ENCODE peak calls at places on chromosome 17, in seven cellular contexts. One of them, this sample, is unnamed.

GRCh38 chr17:19274893-19275292 is 37.7 kb downstream of the EPN2 start:
- DNase-seq in spleen: peak
- DNase-seq in foreskin fibroblast: peak
- DNase-seq in osteoblast: peak
- DNase-seq in lower lobe of right lung: no peak
- DNase-seq in cardiac muscle cell: no peak
- DNase-seq in heart left ventricle: no peak
- DNase-seq in this sample: peak

GRCh38 chr17:17514361-17514992 is 18.3 kb upstream of the RASD1 start:
- DNase-seq in cardiac muscle cell: no peak
- DNase-seq in foreskin fibroblast: no peak
- DNase-seq in spleen: no peak
- DNase-seq in osteoblast: peak
- DNase-seq in lower lobe of right lung: no peak
- DNase-seq in heart left ventricle: no peak
- DNase-seq in this sample: no peak

GRCh38 chr17:30380106-30380420 is 1.3 kb downstream of the CPD start:
- DNase-seq in foreskin fibroblast: peak
- DNase-seq in heart left ventricle: no peak
- DNase-seq in osteoblast: peak
- DNase-seq in spleen: no peak
- DNase-seq in lower lobe of right lung: no peak
- DNase-seq in cardiac muscle cell: no peak
- DNase-seq in this sample: peak

GRCh38 chr17:5203908-5204294 is 12.2 kb upstream of the ZNF594 start:
- DNase-seq in spleen: no peak
- DNase-seq in cardiac muscle cell: peak
- DNase-seq in heart left ventricle: no peak
- DNase-seq in osteoblast: peak
- DNase-seq in lower lobe of right lung: no peak
- DNase-seq in foreskin fibroblast: peak
- DNase-seq in this sample: peak

GRCh38 chr17:8126306-8127066 is 2.6 kb upstream of the HES7 start:
- DNase-seq in cardiac muscle cell: no peak
- DNase-seq in heart left ventricle: no peak
- DNase-seq in spleen: no peak
- DNase-seq in foreskin fibroblast: peak
- DNase-seq in osteoblast: peak
- DNase-seq in lower lobe of right lung: no peak
- DNase-seq in this sample: peak

GRCh38 chr17:68290955-68291835 is at the start of the genes ARSG and SLC16A6:
- DNase-seq in osteoblast: peak
- DNase-seq in lower lobe of right lung: peak
- DNase-seq in cardiac muscle cell: peak
- DNase-seq in heart left ventricle: peak
- DNase-seq in foreskin fibroblast: peak
- DNase-seq in spleen: peak
- DNase-seq in this sample: peak

GRCh38 chr17:8243827-8244226 is 4.0 kb downstream of the CTC1 start:
- DNase-seq in heart left ventricle: no peak
- DNase-seq in cardiac muscle cell: no peak
- DNase-seq in spleen: no peak
- DNase-seq in osteoblast: no peak
- DNase-seq in foreskin fibroblast: no peak
- DNase-seq in lower lobe of right lung: no peak
- DNase-seq in this sample: no peak

GRCh38 chr17:81322271-81323082 is 27.4 kb upstream of the SLC38A10 start:
- DNase-seq in osteoblast: peak
- DNase-seq in lower lobe of right lung: no peak
- DNase-seq in heart left ventricle: no peak
- DNase-seq in spleen: no peak
- DNase-seq in cardiac muscle cell: no peak
- DNase-seq in foreskin fibroblast: no peak
- DNase-seq in this sample: no peak

GRCh38 chr17:67421869-67422273 is 44.8 kb downstream of the PITPNC1 start:
- DNase-seq in lower lobe of right lung: no peak
- DNase-seq in spleen: no peak
- DNase-seq in osteoblast: peak
- DNase-seq in cardiac muscle cell: peak
- DNase-seq in heart left ventricle: no peak
- DNase-seq in foreskin fibroblast: peak
- DNase-seq in this sample: peak

GRCh38 chr17:352421-353212 is at the start of gene RPH3AL:
- DNase-seq in osteoblast: peak
- DNase-seq in heart left ventricle: peak
- DNase-seq in spleen: no peak
- DNase-seq in lower lobe of right lung: peak
- DNase-seq in cardiac muscle cell: peak
- DNase-seq in foreskin fibroblast: no peak
- DNase-seq in this sample: peak

GRCh38 chr17:79046501-79047280 is 22.7 kb downstream of the C1QTNF1 start:
- DNase-seq in cardiac muscle cell: no peak
- DNase-seq in heart left ventricle: peak
- DNase-seq in foreskin fibroblast: peak
- DNase-seq in osteoblast: peak
- DNase-seq in spleen: peak
- DNase-seq in lower lobe of right lung: no peak
- DNase-seq in this sample: no peak

GRCh38 chr17:15395091-15395490 is 53.7 kb upstream of the TEKT3 start:
- DNase-seq in foreskin fibroblast: no peak
- DNase-seq in heart left ventricle: no peak
- DNase-seq in spleen: no peak
- DNase-seq in osteoblast: no peak
- DNase-seq in lower lobe of right lung: no peak
- DNase-seq in cardiac muscle cell: no peak
- DNase-seq in this sample: no peak

GRCh38 chr17:21072623-21073278 is 29.9 kb upstream of the USP22 start:
- DNase-seq in spleen: no peak
- DNase-seq in osteoblast: no peak
- DNase-seq in heart left ventricle: no peak
- DNase-seq in foreskin fibroblast: peak
- DNase-seq in cardiac muscle cell: no peak
- DNase-seq in lower lobe of right lung: no peak
- DNase-seq in this sample: no peak

GRCh38 chr17:80857721-80858171 is 133.9 kb upstream of the CHMP6 start:
- DNase-seq in lower lobe of right lung: no peak
- DNase-seq in foreskin fibroblast: no peak
- DNase-seq in spleen: peak
- DNase-seq in heart left ventricle: no peak
- DNase-seq in cardiac muscle cell: no peak
- DNase-seq in osteoblast: peak
- DNase-seq in this sample: no peak

GRCh38 chr17:83068641-83069570 is 10.5 kb upstream of the METRNL start:
- DNase-seq in heart left ventricle: no peak
- DNase-seq in osteoblast: peak
- DNase-seq in foreskin fibroblast: no peak
- DNase-seq in lower lobe of right lung: peak
- DNase-seq in cardiac muscle cell: no peak
- DNase-seq in spleen: peak
- DNase-seq in this sample: no peak

GRCh38 chr17:72710834-72711233 is 381.7 kb downstream of the SLC39A11 start:
- DNase-seq in osteoblast: no peak
- DNase-seq in foreskin fibroblast: peak
- DNase-seq in spleen: no peak
- DNase-seq in heart left ventricle: no peak
- DNase-seq in lower lobe of right lung: no peak
- DNase-seq in cardiac muscle cell: no peak
- DNase-seq in this sample: no peak

GRCh38 chr17:78589885-78590284 is 12.7 kb upstream of the DNAH17 start:
- DNase-seq in spleen: peak
- DNase-seq in osteoblast: peak
- DNase-seq in cardiac muscle cell: no peak
- DNase-seq in foreskin fibroblast: no peak
- DNase-seq in lower lobe of right lung: no peak
- DNase-seq in heart left ventricle: no peak
- DNase-seq in this sample: no peak

GRCh38 chr17:27577124-27577761 is 53.7 kb upstream of the LGALS9 start:
- DNase-seq in cardiac muscle cell: peak
- DNase-seq in osteoblast: peak
- DNase-seq in foreskin fibroblast: peak
- DNase-seq in spleen: no peak
- DNase-seq in heart left ventricle: no peak
- DNase-seq in lower lobe of right lung: no peak
- DNase-seq in this sample: peak

GRCh38 chr17:76578376-76578775 is 7.3 kb downstream of the ST6GALNAC2 start:
- DNase-seq in cardiac muscle cell: no peak
- DNase-seq in heart left ventricle: no peak
- DNase-seq in osteoblast: peak
- DNase-seq in spleen: no peak
- DNase-seq in lower lobe of right lung: no peak
- DNase-seq in foreskin fibroblast: peak
- DNase-seq in this sample: no peak

GRCh38 chr17:44269795-44270320 is 1.9 kb upstream of the SLC4A1 start:
- DNase-seq in spleen: no peak
- DNase-seq in heart left ventricle: no peak
- DNase-seq in osteoblast: peak
- DNase-seq in foreskin fibroblast: peak
- DNase-seq in cardiac muscle cell: no peak
- DNase-seq in lower lobe of right lung: no peak
- DNase-seq in this sample: no peak

GRCh38 chr17:40950176-40950575 is 12.7 kb upstream of the KRT23 start:
- DNase-seq in foreskin fibroblast: no peak
- DNase-seq in cardiac muscle cell: no peak
- DNase-seq in spleen: no peak
- DNase-seq in heart left ventricle: no peak
- DNase-seq in lower lobe of right lung: no peak
- DNase-seq in osteoblast: no peak
- DNase-seq in this sample: no peak

GRCh38 chr17:38619937-38620550 is 14.3 kb upstream of the SRCIN1 start:
- DNase-seq in cardiac muscle cell: no peak
- DNase-seq in heart left ventricle: no peak
- DNase-seq in spleen: peak
- DNase-seq in foreskin fibroblast: no peak
- DNase-seq in lower lobe of right lung: no peak
- DNase-seq in osteoblast: no peak
- DNase-seq in this sample: no peak
- TF ChIP-seq CTCF in cardiac muscle cell: no peak
- TF ChIP-seq CTCF in heart left ventricle: no peak
- TF ChIP-seq CTCF in spleen: no peak
- TF ChIP-seq CTCF in foreskin fibroblast: no peak
- TF ChIP-seq CTCF in lower lobe of right lung: no peak
- TF ChIP-seq CTCF in osteoblast: no peak
- TF ChIP-seq CTCF in this sample: no peak

DNA sequence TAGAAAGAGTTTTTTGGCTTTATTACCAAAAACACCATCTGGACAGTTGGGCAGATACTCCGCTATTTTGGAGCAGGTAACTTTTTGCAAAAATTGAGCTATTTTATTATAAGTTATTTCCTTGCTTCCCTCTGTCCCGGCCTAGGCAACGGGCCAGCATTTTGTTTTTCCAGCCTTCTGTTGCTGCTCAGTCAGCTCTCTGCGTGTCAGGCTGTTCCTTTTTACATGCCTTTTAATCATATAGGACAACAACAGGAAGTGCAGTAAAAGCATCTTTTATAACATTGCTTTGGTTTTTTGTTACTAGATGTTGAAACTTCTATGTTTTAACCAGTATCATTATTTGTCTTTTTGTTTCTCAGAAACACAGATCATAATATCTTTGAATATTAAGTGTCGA is 30.4 kb downstream of the PPM1D start:
- DNase-seq in lower lobe of right lung: no peak
- DNase-seq in foreskin fibroblast: peak
- DNase-seq in spleen: no peak
- DNase-seq in cardiac muscle cell: peak
- DNase-seq in heart left ventricle: peak
- DNase-seq in osteoblast: peak
- DNase-seq in this sample: peak
- H3K4me3 ChIP-seq in lower lobe of right lung: no peak
- H3K4me3 ChIP-seq in foreskin fibroblast: no peak
- H3K4me3 ChIP-seq in spleen: no peak
- H3K4me3 ChIP-seq in cardiac muscle cell: no peak
- H3K4me3 ChIP-seq in heart left ventricle: no peak
- H3K4me3 ChIP-seq in osteoblast: no peak
- H3K4me3 ChIP-seq in this sample: no peak

DNA sequence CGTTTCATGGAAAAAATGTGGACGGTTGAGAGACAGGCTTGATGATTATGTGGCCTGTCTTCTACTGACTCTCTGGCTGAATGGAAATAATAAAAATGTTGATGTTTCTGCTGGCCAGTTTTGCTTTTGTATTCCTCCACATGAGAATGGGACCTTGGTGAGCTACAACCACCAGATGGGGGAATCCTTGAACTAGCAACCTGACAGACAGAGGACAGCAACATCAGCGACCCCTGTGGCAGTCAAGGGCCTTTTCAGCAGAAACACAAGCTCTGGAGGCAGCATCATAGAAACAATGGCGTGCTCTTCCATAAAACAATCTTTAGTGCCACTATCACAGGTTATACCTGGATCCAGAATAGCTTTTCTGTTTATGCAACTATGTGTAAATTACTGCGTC is 84.0 kb upstream of the ATP2A3 start:
- DNase-seq in osteoblast: no peak
- DNase-seq in heart left ventricle: no peak
- DNase-seq in lower lobe of right lung: no peak
- DNase-seq in foreskin fibroblast: no peak
- DNase-seq in spleen: no peak
- DNase-seq in cardiac muscle cell: no peak
- DNase-seq in this sample: no peak
- TF ChIP-seq CTCF in osteoblast: no peak
- TF ChIP-seq CTCF in heart left ventricle: no peak
- TF ChIP-seq CTCF in lower lobe of right lung: no peak
- TF ChIP-seq CTCF in foreskin fibroblast: no peak
- TF ChIP-seq CTCF in spleen: no peak
- TF ChIP-seq CTCF in cardiac muscle cell: no peak
- TF ChIP-seq CTCF in this sample: no peak

GRCh38 chr17:48546187-48546923 is 1.4 kb upstream of the HOXB2 start:
- DNase-seq in lower lobe of right lung: no peak
- DNase-seq in heart left ventricle: no peak
- DNase-seq in foreskin fibroblast: no peak
- DNase-seq in cardiac muscle cell: peak
- DNase-seq in spleen: no peak
- DNase-seq in osteoblast: no peak
- DNase-seq in this sample: peak
- H3K4me3 ChIP-seq in lower lobe of right lung: peak
- H3K4me3 ChIP-seq in heart left ventricle: peak
- H3K4me3 ChIP-seq in foreskin fibroblast: peak
- H3K4me3 ChIP-seq in cardiac muscle cell: peak
- H3K4me3 ChIP-seq in spleen: no peak
- H3K4me3 ChIP-seq in osteoblast: no peak
- H3K4me3 ChIP-seq in this sample: peak

GRCh38 chr17:37230633-37231032 is 145.2 kb upstream of the C17orf78 start:
- DNase-seq in spleen: no peak
- DNase-seq in heart left ventricle: no peak
- DNase-seq in foreskin fibroblast: no peak
- DNase-seq in lower lobe of right lung: no peak
- DNase-seq in cardiac muscle cell: no peak
- DNase-seq in osteoblast: no peak
- DNase-seq in this sample: no peak
- TF ChIP-seq CTCF in spleen: no peak
- TF ChIP-seq CTCF in heart left ventricle: no peak
- TF ChIP-seq CTCF in foreskin fibroblast: no peak
- TF ChIP-seq CTCF in lower lobe of right lung: no peak
- TF ChIP-seq CTCF in cardiac muscle cell: no peak
- TF ChIP-seq CTCF in osteoblast: no peak
- TF ChIP-seq CTCF in this sample: no peak

GRCh38 chr17:6787081-6787693 is 11.2 kb downstream of the FBXO39 start:
- DNase-seq in spleen: no peak
- DNase-seq in foreskin fibroblast: no peak
- DNase-seq in lower lobe of right lung: no peak
- DNase-seq in cardiac muscle cell: peak
- DNase-seq in osteoblast: no peak
- DNase-seq in heart left ventricle: no peak
- DNase-seq in this sample: no peak
- H3K4me3 ChIP-seq in spleen: no peak
- H3K4me3 ChIP-seq in foreskin fibroblast: no peak
- H3K4me3 ChIP-seq in lower lobe of right lung: no peak
- H3K4me3 ChIP-seq in cardiac muscle cell: no peak
- H3K4me3 ChIP-seq in osteoblast: no peak
- H3K4me3 ChIP-seq in heart left ventricle: no peak
- H3K4me3 ChIP-seq in this sample: no peak